ENCODE peak calls at places on chromosomes 11 and 22, in ten cellular contexts. I, A, V, F, S, C, J, G, N and T are unnamed samples.

GRCh38 chr22:45284705-45285305 is at the start of gene UPK3A:
- DNase-seq in V (no peak), J (no peak), F (peak), C (peak), N (peak), G (no peak), I (no peak), A (peak), S (peak), T (peak)

GRCh38 chr11:86743223-86744118 is 56.9 kb upstream of the PRSS23 start:
- DNase-seq in V (peak), I (peak), A (peak), J (peak), F (no peak), N (no peak), G (peak), C (peak), S (peak), T (no peak)

GRCh38 chr11:118638726-118639125 is 31.3 kb downstream of the PHLDB1 start:
- DNase-seq in F (peak), C (no peak), G (no peak), I (no peak), N (no peak), V (no peak), S (no peak), A (no peak), J (no peak), T (no peak)

GRCh38 chr11:327581-327923 is 6.9 kb upstream of the IFITM3 start:
- DNase-seq in J (no peak), C (no peak), I (no peak), G (no peak), V (no peak), N (no peak), F (no peak), S (no peak), A (no peak), T (no peak)

GRCh38 chr11:134120143-134120850 is 51.4 kb downstream of the JAM3 start:
- DNase-seq in V (no peak), G (peak), A (peak), J (peak), N (peak), I (peak), S (peak), F (peak), C (peak), T (peak)

GRCh38 chr11:66326261-66327111 is 9.6 kb upstream of the CD248 start:
- DNase-seq in A (no peak), F (peak), N (peak), V (no peak), C (no peak), G (no peak), J (peak), I (peak), S (no peak), T (no peak)

GRCh38 chr22:41301085-41302015 is at the start of gene ZC3H7B:
- DNase-seq in J (peak), S (peak), F (peak), C (peak), I (peak), A (peak), V (peak), N (peak), G (no peak), T (peak)

GRCh38 chr22:19179472-19180048 is 1.0 kb upstream of the SLC25A1 start:
- DNase-seq in I (peak), A (peak), N (peak), S (peak), G (peak), C (peak), V (peak), F (peak), J (peak), T (peak)

GRCh38 chr11:57547854-57548377 is 10.5 kb downstream of the SMTNL1 start:
- DNase-seq in J (no peak), G (no peak), I (no peak), V (no peak), C (no peak), F (no peak), N (no peak), S (peak), A (no peak), T (peak)

GRCh38 chr22:28450109-28450508 is 229.5 kb downstream of the TTC28 start:
- DNase-seq in N (no peak), V (no peak), C (no peak), A (no peak), S (no peak), J (no peak), I (peak), G (no peak), F (no peak), T (no peak)

GRCh38 chr22:31253949-31254348 is 38.3 kb downstream of the PIK3IP1 start:
- DNase-seq in I (no peak), J (no peak), S (no peak), G (no peak), C (no peak), F (peak), N (peak), V (peak), A (peak), T (no peak)

GRCh38 chr11:64126796-64127195 is 39.1 kb downstream of the MACROD1 start:
- DNase-seq in N (no peak), G (no peak), S (no peak), I (no peak), C (no peak), J (no peak), V (no peak), A (no peak), F (no peak), T (no peak)

GRCh38 chr11:19713221-19714092 is 820 bp downstream of the NAV2 start:
- DNase-seq in V (no peak), I (no peak), F (peak), S (no peak), C (no peak), N (no peak), A (no peak), G (no peak), J (no peak), T (no peak)

GRCh38 chr11:125675196-125675595 is 5.5 kb downstream of the ACRV1 start:
- DNase-seq in G (no peak), V (no peak), F (no peak), J (no peak), I (no peak), S (no peak), C (no peak), A (peak), N (no peak), T (no peak)

GRCh38 chr11:46012185-46012584 is 89.7 kb downstream of the LARGE2 start:
- DNase-seq in F (no peak), V (no peak), J (no peak), I (no peak), S (no peak), A (no peak), G (no peak), C (no peak), N (no peak), T (no peak)

GRCh38 chr11:118911113-118911879 is 14.4 kb downstream of the BCL9L start:
- DNase-seq in N (no peak), A (peak), J (peak), I (peak), V (peak), S (peak), C (no peak), G (no peak), F (peak), T (no peak)

GRCh38 chr11:65960824-65961266 is 689 bp upstream of the SART1 start:
- DNase-seq in J (no peak), S (no peak), I (no peak), V (no peak), F (peak), G (no peak), A (no peak), N (no peak), C (no peak), T (no peak)

GRCh38 chr11:79546366-79546765 is 105.5 kb upstream of the TENM4 start:
- DNase-seq in F (no peak), N (no peak), V (no peak), I (no peak), G (no peak), S (no peak), J (no peak), C (no peak), A (peak), T (no peak)

GRCh38 chr22:31177420-31178162 is 17.6 kb downstream of the RNF185 start:
- DNase-seq in I (peak), F (no peak), N (no peak), J (peak), V (no peak), S (no peak), G (peak), C (no peak), A (peak), T (no peak)

GRCh38 chr11:12008790-12009616 is 577 bp upstream of the DKK3 start:
- DNase-seq in J (no peak), N (peak), A (peak), F (peak), I (peak), V (no peak), S (peak), G (no peak), C (no peak), T (peak)

GRCh38 chr22:23284504-23285033 is 104.3 kb downstream of the BCR start:
- DNase-seq in C (no peak), S (no peak), F (no peak), G (no peak), J (no peak), I (no peak), V (no peak), A (no peak), N (no peak), T (no peak)

GRCh38 chr11:117717485-117718314 is 79.3 kb downstream of the DSCAML1 start:
- DNase-seq in S (no peak), V (peak), C (no peak), A (peak), J (no peak), I (no peak), G (no peak), F (peak), N (peak), T (no peak)

GRCh38 chr11:90774727-90775572 is 552.1 kb upstream of the CHORDC1 start:
- DNase-seq in S (no peak), C (no peak), J (no peak), V (no peak), N (no peak), G (no peak), I (no peak), A (no peak), F (no peak), T (no peak)

GRCh38 chr22:44297662-44298061 is 15.1 kb downstream of the SHISAL1 start:
- DNase-seq in G (no peak), N (no peak), F (no peak), C (no peak), A (no peak), J (no peak), S (no peak), I (no peak), V (no peak), T (no peak)

DNA sequence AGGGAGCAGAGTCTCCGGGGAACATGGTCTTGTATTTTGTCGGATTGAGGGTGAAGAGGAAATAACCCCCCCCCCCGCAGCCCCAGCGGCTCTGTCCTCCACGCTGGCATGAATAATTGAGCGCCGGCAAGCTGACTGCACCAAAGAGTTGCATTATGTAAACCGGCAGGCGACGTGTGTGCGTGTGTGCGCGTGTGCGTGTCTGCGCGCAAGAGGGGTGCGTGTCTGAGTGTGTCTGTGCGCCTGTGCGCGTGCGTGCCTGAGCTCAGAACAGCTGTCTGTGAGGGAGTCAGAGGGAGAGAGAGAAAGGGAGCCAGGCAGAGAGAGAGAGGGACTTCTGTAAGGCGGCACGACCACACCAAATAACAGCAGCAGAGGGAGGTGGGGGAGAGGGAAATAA is 94.4 kb downstream of the SCN3B start:
- DNase-seq in V (no peak), C (peak), I (peak), J (peak), N (peak), F (no peak), G (peak), A (peak), S (peak), T (peak)
- H3K4me3 ChIP-seq in V (no peak), C (peak), I (peak), J (peak), N (peak), F (no peak), G (peak), A (peak), S (no peak), T (peak)

DNA sequence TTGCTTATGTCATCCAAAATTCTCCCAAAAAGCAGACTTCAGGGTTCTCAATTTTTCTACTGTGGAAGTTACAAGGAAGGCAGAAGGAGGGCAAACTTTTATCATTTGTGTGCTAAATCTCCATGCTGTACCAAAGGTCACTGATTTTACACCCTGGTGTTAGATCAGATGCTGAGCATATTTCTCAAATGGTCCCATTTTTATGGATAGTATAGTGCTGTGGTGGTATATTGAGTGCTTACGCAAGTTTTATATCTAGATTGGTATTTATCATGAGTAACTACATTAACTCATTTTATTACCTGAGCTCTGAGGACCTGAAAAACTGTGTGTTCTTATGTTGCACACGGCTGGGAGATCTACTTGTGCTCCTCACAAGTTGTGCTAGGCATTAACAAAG is 75.1 kb downstream of the PRR5L start:
- DNase-seq in S (no peak), F (no peak), G (no peak), C (no peak), I (no peak), A (no peak), N (no peak), J (no peak), V (no peak), T (no peak)
- TF ChIP-seq CTCF in S (no peak), F (no peak), G (no peak), C (no peak), I (no peak), A (no peak), N (no peak), J (no peak), V (no peak), T (no peak)

GRCh38 chr11:32420937-32421532 is 14.3 kb downstream of the WT1 start:
- DNase-seq in N (no peak), I (peak), J (no peak), G (no peak), F (no peak), C (no peak), A (no peak), S (no peak), V (no peak), T (no peak)
- H3K4me3 ChIP-seq in N (no peak), I (no peak), J (no peak), G (no peak), F (no peak), C (no peak), A (no peak), S (no peak), V (no peak), T (no peak)

DNA sequence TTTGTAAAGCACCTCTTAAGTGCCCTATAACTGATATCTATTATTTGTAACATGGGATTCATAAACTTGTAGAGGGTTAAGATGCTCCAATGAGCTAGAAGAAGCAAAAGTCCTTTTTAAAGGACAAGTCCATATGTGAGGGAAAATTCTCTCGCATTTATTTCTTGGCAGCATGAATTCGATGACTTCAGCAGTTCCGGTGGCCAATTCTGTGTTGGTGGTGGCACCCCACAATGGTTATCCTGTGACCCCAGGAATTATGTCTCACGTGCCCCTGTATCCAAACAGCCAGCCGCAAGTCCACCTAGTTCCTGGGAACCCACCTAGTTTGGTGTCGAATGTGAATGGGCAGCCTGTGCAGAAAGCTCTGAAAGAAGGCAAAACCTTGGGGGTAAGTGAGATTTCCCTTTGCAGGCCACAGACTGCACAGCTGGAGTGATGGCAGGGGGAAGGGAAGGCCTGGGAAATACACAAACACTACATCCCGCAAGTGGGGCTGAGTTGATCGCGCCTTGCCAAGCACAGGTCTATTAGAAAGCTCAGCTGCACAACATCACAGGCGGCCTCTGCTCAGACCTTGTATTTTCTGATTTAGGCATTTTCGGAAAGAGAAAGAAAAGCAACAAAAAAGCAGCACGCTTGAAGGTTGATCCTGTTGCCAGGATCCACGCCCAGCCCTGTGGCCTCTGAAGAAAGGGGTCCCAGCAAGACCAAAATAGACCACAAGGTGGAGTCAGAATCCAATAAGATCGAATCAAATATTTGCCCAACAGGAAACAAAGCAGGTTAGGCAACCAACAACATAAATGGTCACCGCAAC is 1.5 kb downstream of the MS4A8 start:
- DNase-seq in A (peak), J (peak), F (peak), I (no peak), G (no peak), C (no peak), S (no peak), N (no peak), V (peak), T (peak)
- TF ChIP-seq CTCF in A (no peak), J (peak), F (no peak), I (no peak), G (no peak), C (no peak), S (peak), N (peak), V (peak), T (no peak)